ENCODE peak calls at places on chromosomes 2 and 18, in four cellular contexts. O is K562, E is HepG2, C is GM12878. Y is an unnamed sample. For H3K27me3 and H3K4me1, the result is how much of the 10 kb centered on the place peaks cover.

GRCh38 chr18:55185391-55185790 is 226.1 kb upstream of the CCDC68 start:
- DNase-seq in O (no peak), E (no peak), C (no peak), Y (no peak)

GRCh38 chr18:9140984-9141383 is 4.4 kb downstream of the ANKRD12 start:
- DNase-seq in O (no peak), E (no peak), C (no peak), Y (no peak)

GRCh38 chr2:198883604-198884003 is 574.1 kb downstream of the SATB2 start:
- DNase-seq in O (no peak), E (no peak), C (no peak), Y (no peak)

GRCh38 chr2:117853316-117853715 is 38.8 kb downstream of the DDX18 start:
- DNase-seq in O (no peak), E (no peak), C (no peak), Y (no peak)

GRCh38 chr2:119426801-119427395 is 4.8 kb upstream of the TMEM37 start:
- DNase-seq in O (no peak), E (peak), C (no peak), Y (no peak)

GRCh38 chr18:48453330-48454063 is 44.3 kb upstream of the ZBTB7C start:
- DNase-seq in O (no peak), E (no peak), C (no peak), Y (no peak)

GRCh38 chr2:25234756-25235155 is 66.4 kb upstream of the POMC start:
- DNase-seq in O (no peak), E (no peak), C (no peak), Y (no peak)

GRCh38 chr2:175840261-175840660 is 161.8 kb downstream of the LNPK start:
- DNase-seq in O (no peak), E (no peak), C (no peak), Y (no peak)

GRCh38 chr18:60248563-60249330 is 123.8 kb downstream of the MC4R start:
- DNase-seq in O (no peak), E (no peak), C (no peak), Y (no peak)

GRCh38 chr2:197838036-197838435 is 33.6 kb downstream of the PLCL1 start:
- DNase-seq in O (no peak), E (no peak), C (peak), Y (no peak)

GRCh38 chr2:150127995-150128394 is 359.5 kb downstream of the RND3 start:
- DNase-seq in O (no peak), E (no peak), C (no peak), Y (no peak)

DNA sequence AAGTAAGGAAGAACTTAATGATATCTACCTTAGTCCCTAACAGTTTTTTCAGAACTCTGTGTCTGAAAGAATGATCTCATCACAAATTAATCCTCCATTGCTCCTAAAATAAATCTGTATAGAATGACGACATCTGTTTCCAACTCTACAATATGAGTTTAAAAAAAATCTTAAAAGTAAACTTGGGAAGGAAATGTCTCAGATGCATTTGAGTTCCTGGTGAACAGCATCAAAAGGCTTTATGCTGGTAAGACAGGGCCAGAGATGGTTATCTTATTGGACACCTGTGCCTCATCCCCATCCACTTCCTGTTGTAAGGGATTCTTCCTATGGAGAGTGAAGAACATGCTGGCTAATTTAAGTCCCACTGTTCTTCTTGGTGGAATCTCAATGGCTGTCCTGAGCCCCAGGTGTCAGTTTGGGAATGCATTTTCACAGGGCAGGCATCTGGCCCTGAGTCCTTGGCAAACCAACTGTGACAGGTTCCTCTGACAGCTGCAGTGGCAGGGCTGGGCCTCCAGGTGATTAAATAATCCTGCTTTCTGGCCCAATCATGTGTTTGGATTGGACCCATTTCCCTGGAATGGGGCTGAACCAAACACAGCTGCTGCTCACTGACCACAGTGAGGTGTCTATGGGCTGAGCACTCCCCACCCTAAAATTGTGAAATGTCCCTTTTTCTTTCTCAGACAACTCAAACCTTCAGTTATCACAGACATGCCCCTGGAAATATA is 12.9 kb upstream of the NCKAP5 start:
- DNase-seq in O (no peak), E (no peak), C (no peak), Y (peak)
- TF ChIP-seq JUNB in O (no peak), E (no peak), C (no peak), Y (no peak)

GRCh38 chr2:103788875-103789715 is 1027.3 kb downstream of the TMEM182 start:
- DNase-seq in O (no peak), E (peak), C (no peak), Y (peak)
- H3K27me3 ChIP-seq in O (under half), E (under half), C (under half), Y (half or more)

GRCh38 chr18:501406-501714 is 859 bp upstream of the COLEC12 start:
- DNase-seq in O (no peak), E (no peak), C (no peak), Y (peak)

GRCh38 chr18:505483-506122 is 5.1 kb upstream of the COLEC12 start:
- DNase-seq in O (no peak), E (no peak), C (peak), Y (no peak)

GRCh38 chr18:506264-506663 is 5.8 kb upstream of the COLEC12 start:
- DNase-seq in O (no peak), E (no peak), C (no peak), Y (no peak)

GRCh38 chr18:506801-507200 is 6.3 kb upstream of the COLEC12 start:
- DNase-seq in O (no peak), E (no peak), C (no peak), Y (no peak)
- H3K4me1 ChIP-seq in O (under half), E (under half), C (under half), Y (under half)

GRCh38 chr2:120751553-120751952 is 15.9 kb downstream of the GLI2 start:
- DNase-seq in O (no peak), E (no peak), C (no peak), Y (no peak)
- TF ChIP-seq JUNB in O (no peak), E (no peak), C (no peak), Y (no peak)

GRCh38 chr2:239567786-239568185 is 167.0 kb upstream of the HDAC4 start:
- DNase-seq in O (no peak), E (no peak), C (no peak), Y (no peak)
- H3K27me3 ChIP-seq in O (under half), E (under half), C (under half), Y (under half)

GRCh38 chr2:161234627-161235026 is 73.6 kb upstream of the PSMD14 start:
- DNase-seq in O (no peak), E (no peak), C (no peak), Y (no peak)
- H3K4me1 ChIP-seq in O (under half), E (under half), C (under half), Y (under half)

DNA sequence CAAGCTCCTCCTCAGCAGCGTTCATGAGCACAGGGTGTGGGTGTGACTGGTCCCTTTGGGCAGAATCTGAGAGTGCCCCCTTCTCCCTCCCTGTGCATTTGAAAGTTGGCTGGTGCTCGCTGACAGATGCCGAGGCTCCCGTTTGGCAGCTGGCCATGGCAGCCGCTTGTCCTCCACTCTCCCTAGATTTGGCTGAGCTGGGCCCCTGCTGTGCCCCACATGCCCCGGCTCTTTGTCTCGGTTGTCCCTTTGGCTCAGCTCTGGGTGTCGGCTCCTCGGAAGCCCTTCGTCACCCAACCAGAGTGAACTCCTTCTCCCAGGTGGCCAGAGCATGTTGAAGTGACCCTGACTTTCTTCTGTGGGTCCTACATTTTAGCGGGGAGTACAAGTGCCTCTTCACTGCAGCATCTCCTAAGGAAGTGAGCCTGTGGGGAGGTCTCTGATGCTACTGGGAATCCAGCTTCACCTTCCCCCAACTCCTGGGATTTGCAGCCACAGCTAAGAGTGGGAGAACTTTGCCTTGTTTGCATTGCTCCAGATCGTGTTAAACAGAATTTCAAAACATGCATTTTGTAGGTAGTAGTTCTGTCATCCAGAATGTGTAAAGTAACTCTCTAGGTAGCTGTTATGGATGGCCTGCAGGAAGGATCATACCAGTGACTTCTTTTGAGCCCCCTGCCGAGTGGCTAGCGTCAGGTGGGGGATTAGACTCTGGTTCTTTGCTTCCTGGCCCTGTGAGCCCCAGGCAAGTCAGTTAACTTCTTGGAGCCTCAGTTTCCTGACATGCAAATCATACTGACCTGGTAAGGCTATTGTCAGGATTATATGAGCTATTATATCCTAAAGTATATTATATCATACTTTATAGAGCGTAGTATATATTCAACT is 24.2 kb downstream of the HPCAL1 start:
- DNase-seq in O (no peak), E (peak), C (no peak), Y (no peak)
- TF ChIP-seq JUNB in O (no peak), E (no peak), C (no peak), Y (no peak)

GRCh38 chr2:47891369-47892337 is 14.6 kb downstream of the FBXO11 start:
- DNase-seq in O (no peak), E (no peak), C (no peak), Y (no peak)
- H3K27me3 ChIP-seq in O (under half), E (under half), C (under half), Y (under half)

DNA sequence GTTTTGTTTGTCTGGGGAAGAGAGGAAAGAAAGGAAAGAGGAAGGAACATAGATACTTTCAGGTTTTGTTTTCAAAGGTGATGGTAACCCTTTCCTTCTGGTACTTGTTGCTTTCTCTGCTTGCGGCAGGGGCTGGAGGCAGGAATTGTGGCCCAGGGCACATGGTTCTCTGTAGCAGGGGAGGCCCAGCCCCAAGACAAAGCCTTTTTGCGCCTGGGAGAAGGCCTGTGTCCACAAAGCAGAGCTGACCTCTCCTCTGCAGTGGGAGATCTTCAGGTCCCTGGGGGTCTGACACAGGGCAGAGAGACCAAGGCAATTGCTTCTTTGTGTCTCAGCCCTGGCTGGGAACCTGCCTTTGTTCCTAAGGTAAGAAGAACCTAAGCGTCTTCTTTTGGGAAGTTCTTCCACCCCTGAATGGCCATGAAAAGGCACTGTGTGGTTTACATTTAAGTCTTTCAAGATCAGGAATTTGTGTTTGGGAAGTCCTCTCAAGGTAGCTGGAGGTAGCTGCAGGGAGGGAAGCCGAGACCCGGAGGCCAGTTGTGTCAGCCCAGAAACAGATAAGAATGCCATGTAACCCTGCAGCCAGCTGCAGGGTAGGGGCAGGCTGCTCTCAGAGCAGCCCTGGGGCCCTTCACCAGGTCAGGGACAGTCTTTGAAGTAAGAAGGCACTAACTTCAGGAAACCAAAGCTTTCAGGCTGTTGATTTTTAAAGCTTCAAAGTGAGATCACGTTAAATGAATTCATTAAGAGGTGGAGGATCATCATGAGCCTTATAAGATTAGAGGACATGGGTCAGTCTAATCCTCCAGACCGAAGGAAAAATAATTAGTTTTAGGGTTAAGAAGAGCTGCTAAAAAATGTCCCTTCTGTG is 119.3 kb downstream of the STPG4 start:
- DNase-seq in O (no peak), E (peak), C (no peak), Y (no peak)
- H3K4me1 ChIP-seq in O (under half), E (half or more), C (under half), Y (under half)

Y was measured in GM23338.